ENCODE peak calls at places on chromosome 22, in five cellular contexts. K, L, Z, U and W are unnamed samples.

GRCh38 chr22:35076648-35077047 is 10.7 kb downstream of the ISX start:
- DNase-seq in Z (no peak), L (no peak), U (no peak), K (no peak), W (no peak)

GRCh38 chr22:18085188-18085587 is 7.4 kb downstream of the PEX26 start:
- DNase-seq in Z (no peak), K (no peak), L (peak; percentile 34), U (no peak), W (no peak)

GRCh38 chr22:27876684-27877083 is 42.4 kb downstream of the PITPNB start:
- DNase-seq in U (no peak), K (no peak), Z (no peak), L (peak; percentile 27), W (no peak)

GRCh38 chr22:29801153-29801552 is 34.0 kb downstream of the UQCR10 start:
- DNase-seq in Z (no peak), L (no peak), U (no peak), K (no peak), W (no peak)

GRCh38 chr22:19565921-19566598 is 41.9 kb upstream of the CLDN5 start:
- DNase-seq in L (no peak), U (no peak), K (peak; percentile 43), Z (peak; percentile 56), W (no peak)

GRCh38 chr22:29245626-29246385 is 22.0 kb downstream of the RHBDD3 start:
- DNase-seq in K (peak; percentile 42), Z (peak; percentile 74), L (peak; percentile 54), U (peak; percentile 87), W (no peak)

GRCh38 chr22:42114721-42115120 is 15.9 kb downstream of the CYP2D6 start:
- DNase-seq in L (peak; percentile 6), U (no peak), Z (peak; percentile 14), K (no peak), W (no peak)

GRCh38 chr22:36010913-36011312 is 17.7 kb downstream of the RBFOX2 start:
- DNase-seq in K (no peak), U (no peak), Z (no peak), L (peak; percentile 92), W (no peak)

GRCh38 chr22:43239102-43239875 is 52.4 kb upstream of the TTLL12 start:
- DNase-seq in L (no peak), Z (no peak), K (no peak), U (no peak), W (no peak)

GRCh38 chr22:20965888-20966855 is 883 bp upstream of the AIFM3 start:
- DNase-seq in U (no peak), L (no peak), Z (no peak), K (no peak), W (no peak)

GRCh38 chr22:29964777-29965176 is 81.8 kb downstream of the MTMR3 start:
- DNase-seq in Z (peak; percentile 22), U (no peak), L (no peak), K (no peak), W (no peak)

GRCh38 chr22:19495562-19496323 is 16.0 kb downstream of the CDC45 start:
- DNase-seq in L (peak; percentile 50), Z (no peak), U (no peak), K (no peak), W (no peak)

GRCh38 chr22:21038405-21038804 is 6.0 kb upstream of the SLC7A4 start:
- DNase-seq in U (no peak), L (peak; percentile 40), Z (no peak), K (no peak), W (no peak)

GRCh38 chr22:35883028-35883620 is 145.5 kb downstream of the RBFOX2 start:
- DNase-seq in U (no peak), L (peak; percentile 55), Z (no peak), K (no peak), W (no peak)

GRCh38 chr22:28027453-28028448 is 108.7 kb upstream of the PITPNB start:
- DNase-seq in Z (no peak), K (no peak), L (no peak), U (no peak), W (no peak)

GRCh38 chr22:20795014-20795413 is 21.1 kb downstream of the SERPIND1 start:
- DNase-seq in Z (no peak), U (no peak), K (no peak), L (no peak), W (no peak)

GRCh38 chr22:21937821-21938070 is 14.9 kb downstream of the PPM1F start:
- DNase-seq in U (no peak), Z (no peak), L (peak; percentile 94), K (no peak), W (no peak)

GRCh38 chr22:29994941-29995340 is 85.3 kb upstream of the HORMAD2 start:
- DNase-seq in Z (no peak), U (no peak), K (no peak), L (peak; percentile 33), W (no peak)

DNA sequence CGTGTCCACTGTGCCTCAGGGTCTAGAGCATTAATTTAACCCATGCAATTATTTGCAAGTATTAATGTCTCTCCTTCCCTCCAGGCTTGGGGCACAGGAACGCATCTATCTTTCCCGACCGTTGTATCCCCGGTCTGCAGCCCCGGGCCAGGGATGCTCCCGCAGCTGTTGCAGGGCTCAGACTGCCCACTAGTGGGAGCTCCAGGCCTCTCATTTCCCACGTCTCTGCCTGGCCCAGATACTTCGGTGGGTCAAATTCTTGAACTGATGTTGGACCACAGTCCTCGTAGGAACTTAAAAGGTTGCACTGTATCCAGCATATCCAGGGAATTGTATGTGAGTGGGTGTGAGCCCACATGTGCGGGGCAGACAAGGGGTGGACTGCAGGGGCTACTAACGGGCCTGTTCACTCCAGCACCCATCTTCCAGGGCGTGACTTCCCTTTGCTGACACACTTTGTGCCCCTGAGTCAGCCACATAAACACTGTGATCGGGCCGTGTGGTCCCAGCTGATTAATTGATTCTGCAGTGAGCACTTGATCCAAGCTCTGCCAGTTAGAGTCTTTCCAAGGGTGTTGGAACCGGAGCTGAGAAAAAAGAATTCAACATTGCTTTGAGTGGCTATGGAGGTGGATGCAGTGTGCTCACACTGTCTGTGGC is 451.3 kb downstream of the TBC1D22A start:
- DNase-seq in L (no peak), K (peak; percentile 33), Z (peak; percentile 46), U (peak; percentile 67), W (no peak)
- TF ChIP-seq CTCF in L (peak; percentile 28), K (peak; percentile 62), Z (peak; percentile 80), U (peak; percentile 78), W (peak; percentile 83)

GRCh38 chr22:45159652-45160462 is 3.9 kb upstream of the NUP50 start:
- DNase-seq in Z (no peak), L (peak; percentile 38), K (no peak), U (no peak), W (no peak)
- TF ChIP-seq CTCF in Z (no peak), L (peak; percentile 6), K (no peak), U (no peak), W (peak; percentile 11)

GRCh38 chr22:25774575-25775026 is 32.6 kb downstream of the MYO18B start:
- DNase-seq in K (no peak), Z (no peak), U (peak; percentile 50), L (no peak), W (no peak)
- TF ChIP-seq CTCF in K (peak; percentile 30), Z (no peak), U (peak; percentile 73), L (peak; percentile 40), W (peak; percentile 24)

GRCh38 chr22:49779226-49779625 is 48.4 kb downstream of the BRD1 start:
- DNase-seq in K (no peak), L (no peak), Z (no peak), U (no peak), W (no peak)
- TF ChIP-seq CTCF in K (no peak), L (no peak), Z (no peak), U (no peak), W (no peak)

DNA sequence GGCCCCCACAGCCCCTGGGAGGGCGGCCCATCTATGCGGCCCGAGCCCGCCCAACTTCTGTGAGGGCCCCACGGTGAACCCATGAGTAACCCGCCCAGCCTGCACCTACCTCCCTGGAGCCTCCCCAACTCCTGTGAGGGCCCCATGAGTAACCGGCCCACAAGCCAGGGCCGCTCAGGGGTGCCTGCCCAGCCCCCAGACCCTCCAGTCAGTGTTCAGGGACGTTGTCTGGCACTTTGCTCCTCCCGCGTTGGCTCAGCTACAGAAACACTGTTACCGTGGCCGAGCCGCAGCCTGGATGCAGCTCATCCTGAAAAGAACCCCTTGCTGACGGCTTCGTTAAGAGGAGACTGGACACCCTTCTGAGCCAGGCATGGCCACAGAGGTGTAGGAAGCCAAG is 179.6 kb downstream of the BRD1 start:
- DNase-seq in Z (no peak), U (no peak), K (no peak), L (no peak), W (no peak)
- TF ChIP-seq CTCF in Z (no peak), U (no peak), K (no peak), L (no peak), W (no peak)

GRCh38 chr22:48554893-48555552 is 1272.7 kb downstream of the BRD1 start:
- DNase-seq in Z (no peak), U (no peak), L (no peak), K (no peak), W (no peak)
- TF ChIP-seq CTCF in Z (no peak), U (no peak), L (no peak), K (no peak), W (no peak)

GRCh38 chr22:48578138-48579034 is 1249.3 kb downstream of the BRD1 start:
- DNase-seq in U (no peak), Z (no peak), L (no peak), K (no peak), W (no peak)

GRCh38 chr22:48575567-48576332 is 1251.9 kb downstream of the BRD1 start:
- DNase-seq in Z (no peak), K (no peak), U (no peak), L (no peak), W (no peak)

GRCh38 chr22:48576333-48577013 is 1251.2 kb downstream of the BRD1 start:
- DNase-seq in L (no peak), Z (no peak), K (no peak), U (no peak), W (no peak)

GRCh38 chr22:48577691-48578090 is 1250.0 kb downstream of the BRD1 start:
- DNase-seq in K (no peak), L (no peak), U (no peak), Z (no peak), W (no peak)

DNA sequence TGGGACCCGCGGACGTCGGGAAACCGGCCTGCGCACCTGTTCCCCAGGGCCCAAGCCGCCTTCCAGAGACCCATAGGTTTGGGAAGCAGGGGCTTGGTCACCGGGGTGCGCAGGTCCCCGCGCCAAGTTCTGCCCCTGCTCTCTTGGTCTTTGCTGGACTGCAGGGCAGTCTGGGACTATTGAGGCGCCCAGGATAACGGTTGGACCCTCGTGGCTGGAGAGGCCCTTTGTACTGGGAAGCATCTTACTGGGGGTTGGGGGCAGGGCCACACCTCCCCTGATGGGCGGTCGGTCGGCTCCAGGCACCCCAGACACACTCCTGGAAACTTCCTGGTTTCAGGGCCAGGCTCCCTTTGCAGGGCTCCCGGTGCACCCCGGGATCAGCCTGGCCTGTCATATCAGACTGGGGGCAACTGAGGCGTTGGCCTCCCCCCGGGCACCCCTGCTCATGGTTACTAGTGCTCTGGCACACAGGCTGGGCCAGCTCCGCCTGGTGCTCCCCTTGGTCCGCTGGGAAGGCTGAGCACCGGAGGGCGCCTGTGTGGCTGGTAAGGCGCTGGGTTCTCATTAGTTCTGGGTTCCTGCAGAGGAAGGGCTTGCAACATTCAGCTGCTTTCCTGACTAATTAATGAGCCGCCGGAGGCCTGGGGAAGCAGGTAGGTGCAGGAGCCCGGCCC is 1250.5 kb downstream of the BRD1 start:
- DNase-seq in U (no peak), Z (no peak), L (no peak), K (no peak), W (no peak)
- TF ChIP-seq CTCF in U (no peak), Z (no peak), L (no peak), K (no peak), W (no peak)